ENCODE peak calls at places on chromosomes 12 and 14, in eight cellular contexts. T, H, L, P, B, Z, Q and I are unnamed samples.

GRCh38 chr12:88958961-88959360 is 378.7 kb upstream of the KITLG start:
- DNase-seq in H (no peak), B (no peak), Z (peak; percentile 17), T (no peak), Q (no peak), P (no peak), L (no peak), I (no peak)

GRCh38 chr14:74579447-74580274 is 32.4 kb downstream of the LTBP2 start:
- DNase-seq in Z (no peak), T (peak; percentile 75), H (peak; percentile 62), B (peak; percentile 89), L (no peak), P (peak; percentile 94), Q (no peak), I (no peak)

GRCh38 chr14:20516921-20517320 is 11.6 kb downstream of the RNASE10 start:
- DNase-seq in Q (no peak), T (peak; percentile 82), L (no peak), P (peak; percentile 8), B (peak; percentile 58), H (no peak), Z (no peak), I (no peak)

GRCh38 chr14:103296987-103297386 is 37.0 kb upstream of the EIF5 start:
- DNase-seq in T (no peak), B (no peak), H (no peak), Z (peak; percentile 44), Q (peak; percentile 35), L (no peak), P (no peak), I (no peak)

GRCh38 chr14:58027904-58028303 is 124.1 kb downstream of the ARMH4 start:
- DNase-seq in P (no peak), Z (no peak), T (no peak), H (no peak), B (no peak), Q (no peak), L (no peak), I (no peak)

GRCh38 chr12:15599266-15600037 is 189.7 kb downstream of the EPS8 start:
- DNase-seq in Q (no peak), H (no peak), B (peak; percentile 95), L (no peak), Z (no peak), P (peak; percentile 89), T (peak; percentile 87), I (no peak)

GRCh38 chr12:108896817-108897216 is 16.9 kb downstream of the DAO start:
- DNase-seq in H (no peak), Q (no peak), B (no peak), T (no peak), P (no peak), L (no peak), Z (no peak), I (no peak)

GRCh38 chr14:103711516-103712431 is 3.5 kb downstream of the XRCC3 start:
- DNase-seq in Z (no peak), T (peak; percentile 45), B (no peak), P (no peak), H (no peak), L (no peak), Q (no peak), I (no peak)

GRCh38 chr12:95460901-95461300 is 13.1 kb upstream of the METAP2 start:
- DNase-seq in P (no peak), B (no peak), L (no peak), Q (no peak), H (no peak), Z (no peak), T (no peak), I (no peak)

GRCh38 chr12:1429980-1430379 is 164.4 kb downstream of the FBXL14 start:
- DNase-seq in B (peak; percentile 87), Q (no peak), H (no peak), T (no peak), Z (no peak), L (no peak), P (peak; percentile 71), I (no peak)

GRCh38 chr12:116397148-116397547 is 119.7 kb upstream of the MED13L start:
- DNase-seq in B (peak; percentile 58), L (no peak), T (no peak), Q (no peak), P (peak; percentile 54), H (no peak), Z (no peak), I (no peak)

GRCh38 chr12:120230326-120230973 is 29.5 kb upstream of the RPLP0 start:
- DNase-seq in L (no peak), Q (peak; percentile 100), B (peak; percentile 96), Z (peak; percentile 94), P (peak; percentile 95), H (peak; percentile 86), T (peak; percentile 78), I (peak; percentile 98)

GRCh38 chr14:74804219-74804825 is 41.2 kb downstream of the YLPM1 start:
- DNase-seq in H (peak; percentile 33), Z (peak; percentile 11), L (peak; percentile 6), P (peak; percentile 30), T (peak; percentile 76), Q (peak; percentile 81), B (peak; percentile 73), I (peak; percentile 3)

GRCh38 chr12:90287585-90287984 is 578.9 kb upstream of the ATP2B1 start:
- DNase-seq in H (no peak), B (peak; percentile 5), Z (no peak), T (peak; percentile 8), Q (peak; percentile 13), L (no peak), P (no peak), I (no peak)

GRCh38 chr12:1777798-1778197 is 42.6 kb upstream of the LRTM2 start:
- DNase-seq in B (peak; percentile 73), Z (no peak), T (no peak), H (no peak), L (no peak), Q (no peak), P (peak; percentile 84), I (no peak)

GRCh38 chr14:59189281-59189821 is 884 bp downstream of the DAAM1 start:
- DNase-seq in T (no peak), P (peak; percentile 14), H (no peak), Z (peak; percentile 61), L (peak; percentile 6), B (no peak), Q (peak; percentile 79), I (no peak)

GRCh38 chr12:3217683-3218079 is 140.5 kb downstream of the TSPAN9 start:
- DNase-seq in P (no peak), T (no peak), Q (no peak), H (no peak), Z (no peak), L (no peak), B (no peak), I (no peak)

GRCh38 chr12:3220382-3221321 is 143.5 kb downstream of the TSPAN9 start:
- DNase-seq in B (no peak), L (no peak), Q (no peak), Z (no peak), T (no peak), H (no peak), P (no peak), I (no peak)

GRCh38 chr12:3218150-3218845 is 141.1 kb downstream of the TSPAN9 start:
- DNase-seq in L (no peak), P (peak; percentile 67), B (peak; percentile 79), Q (no peak), T (peak; percentile 88), H (no peak), Z (no peak), I (no peak)

GRCh38 chr12:3216726-3217682 is 139.8 kb downstream of the TSPAN9 start:
- DNase-seq in B (peak; percentile 65), P (peak; percentile 71), H (peak; percentile 4), Q (no peak), L (no peak), T (peak; percentile 89), Z (no peak), I (no peak)

GRCh38 chr12:3218846-3219632 is 141.9 kb downstream of the TSPAN9 start:
- DNase-seq in Q (no peak), L (no peak), P (no peak), T (no peak), Z (no peak), H (no peak), B (no peak), I (no peak)
- H3K4me1 ChIP-seq in Q (peaks cover 3% of the 10 kb centered on the region), L (no peaks in the 10 kb centered on the region), P (peaks cover 33% of the 10 kb centered on the region), T (peaks cover 29% of the 10 kb centered on the region), Z (peaks cover 15% of the 10 kb centered on the region), H (no peaks in the 10 kb centered on the region), B (peaks cover 15% of the 10 kb centered on the region), I (peaks cover 26% of the 10 kb centered on the region)

DNA sequence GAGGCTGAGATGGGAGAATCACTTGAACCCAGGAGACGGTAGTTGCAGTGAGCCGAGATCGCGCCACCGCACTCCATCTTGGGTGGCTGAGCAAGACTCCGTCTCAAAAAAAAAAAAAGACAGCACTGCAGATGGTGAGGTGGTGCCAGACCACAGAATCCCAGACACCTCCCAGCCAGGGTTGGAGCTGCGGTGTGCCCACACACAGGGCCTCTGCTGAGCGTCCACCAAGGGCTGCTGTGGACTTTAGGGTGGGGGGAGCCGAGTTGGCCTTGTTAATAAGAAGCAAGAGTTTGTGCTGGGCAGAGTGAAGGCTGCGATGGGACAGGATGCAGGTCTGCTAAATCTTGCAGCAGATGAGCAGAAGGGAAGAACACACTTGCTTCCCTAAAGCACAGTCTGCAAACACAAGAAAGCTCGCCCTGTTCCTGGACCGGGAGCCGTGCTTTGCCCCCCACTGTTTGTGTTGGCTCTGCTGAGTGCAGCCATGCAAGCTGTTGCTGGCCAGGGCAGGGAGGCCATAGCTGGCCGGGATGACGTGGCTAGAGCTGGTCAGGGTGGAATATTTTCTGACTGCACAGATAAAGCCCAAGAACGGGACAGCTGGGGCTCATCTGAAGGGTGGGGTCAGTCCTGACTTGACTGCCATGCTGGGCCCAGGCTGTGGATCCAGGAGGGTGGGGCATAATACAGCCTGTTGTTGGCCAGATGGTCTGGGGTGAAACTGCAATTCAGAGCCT is 14.4 kb downstream of the KMT5A start:
- DNase-seq in L (no peak), P (peak; percentile 72), B (peak; percentile 90), T (peak; percentile 87), H (no peak), Q (no peak), Z (no peak), I (no peak)
- H3K9ac ChIP-seq in L (no peak overlapping the region), P (peak overlapping the region; percentile 48), B (no peak overlapping the region), T (no peak overlapping the region), H (no peak overlapping the region), Q (no peak overlapping the region), Z (no peak overlapping the region), I (no peak overlapping the region)

GRCh38 chr12:122882908-122883563 is 12.9 kb downstream of the VPS37B start:
- DNase-seq in Q (no peak), T (peak; percentile 76), P (no peak), B (no peak), L (no peak), H (no peak), Z (no peak), I (no peak)
- H3K4me1 ChIP-seq in Q (no peaks in the 10 kb centered on the region), T (peaks cover 40% of the 10 kb centered on the region), P (peaks cover 36% of the 10 kb centered on the region), B (peaks cover 19% of the 10 kb centered on the region), L (peaks cover 68% of the 10 kb centered on the region), H (peaks cover 25% of the 10 kb centered on the region), Z (peaks cover 18% of the 10 kb centered on the region), I (peaks cover 10% of the 10 kb centered on the region)

DNA sequence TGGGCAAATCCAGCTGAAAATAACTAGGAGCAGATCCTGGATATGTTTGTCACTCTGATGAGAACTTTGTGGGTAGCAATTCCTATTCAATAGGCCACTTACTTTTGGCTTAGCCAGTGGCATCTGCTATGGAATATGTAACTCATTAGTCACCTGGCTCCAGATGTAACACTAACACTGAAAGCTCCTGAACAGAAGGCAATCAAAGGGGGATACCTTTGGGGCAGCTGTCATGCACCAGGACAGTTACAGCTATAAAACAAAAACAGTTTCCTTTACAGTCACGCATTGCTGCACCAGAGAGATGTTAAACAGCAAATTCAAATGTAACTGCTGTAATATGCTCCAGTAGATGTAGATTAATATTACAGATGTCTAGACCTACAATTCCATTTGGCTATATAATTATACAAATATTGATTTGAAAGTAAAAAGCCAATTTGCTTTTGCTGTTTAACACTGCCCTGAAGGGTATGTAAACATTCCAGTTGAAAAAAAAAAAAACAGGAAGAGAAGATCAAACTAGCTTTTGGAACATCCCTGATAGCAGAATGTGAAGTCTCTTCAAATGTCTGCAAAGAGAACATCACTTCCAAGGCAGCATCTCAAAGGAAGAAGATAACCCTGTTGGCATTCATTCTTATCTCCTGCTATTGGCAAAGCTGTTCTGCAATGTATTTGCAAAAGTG is 18.4 kb downstream of the RACGAP1 start:
- DNase-seq in L (no peak), P (peak; percentile 66), H (no peak), T (no peak), B (no peak), Z (no peak), Q (no peak), I (no peak)
- H3K9ac ChIP-seq in L (no peak overlapping the region), P (no peak overlapping the region), H (no peak overlapping the region), T (no peak overlapping the region), B (no peak overlapping the region), Z (no peak overlapping the region), Q (no peak overlapping the region), I (no peak overlapping the region)